ENCODE peak calls at places on chromosome 12, in seven cellular contexts. V is stimulated activated CD4-positive, alpha-beta T cell treated with anti-CD3 and anti-CD28 coated beads, Interleukin-12 subunit alpha, Interleukin-12 subunit beta, amount 100 ng/mL, for 4 hours; Q is heart left ventricle; P is NCI-H1105; Z is AG08396; J is cortex of kidney; Y is NCI-H1092. A is an unnamed sample.

GRCh38 chr12:51520576-51521325 is 70.3 kb upstream of the SCN8A start:
- DNase-seq in V (no peak), Q (no peak), P (no peak), Z (no peak), J (no peak), Y (no peak), A (no peak)

GRCh38 chr12:6369916-6370575 is 5.3 kb downstream of the SCNN1A start:
- DNase-seq in V (no peak), Q (peak; percentile 4), P (no peak), Z (no peak), J (no peak), Y (no peak), A (no peak)

GRCh38 chr12:55060470-55060869 is 40.7 kb downstream of the NEUROD4 start:
- DNase-seq in V (no peak), Q (no peak), P (no peak), Z (no peak), J (no peak), Y (no peak), A (no peak)

GRCh38 chr12:23585156-23585781 is 364.2 kb downstream of the SOX5 start:
- DNase-seq in V (no peak), Q (no peak), P (no peak), Z (no peak), J (no peak), Y (no peak), A (no peak)

GRCh38 chr12:1277905-1278304 is 286.9 kb downstream of the ERC1 start:
- DNase-seq in V (no peak), Q (no peak), P (no peak), Z (no peak), J (no peak), Y (no peak), A (no peak)

GRCh38 chr12:110117948-110118685 is 6.0 kb upstream of the IFT81 start:
- DNase-seq in V (no peak), Q (no peak), P (no peak), Z (no peak), J (no peak), Y (no peak), A (peak; percentile 12)

GRCh38 chr12:32049956-32050355 is 56.7 kb upstream of the BICD1 start:
- DNase-seq in V (no peak), Q (no peak), P (no peak), Z (no peak), J (no peak), Y (no peak), A (no peak)

GRCh38 chr12:115619061-115619460 is 658.4 kb downstream of the MED13L start:
- DNase-seq in V (no peak), Q (no peak), P (no peak), Z (no peak), J (no peak), Y (no peak), A (no peak)

GRCh38 chr12:96392397-96392796 is 7.8 kb downstream of the CDK17 start:
- DNase-seq in V (no peak), Q (no peak), P (no peak), Z (no peak), J (no peak), Y (no peak), A (no peak)

GRCh38 chr12:122022393-122023338 is 982 bp downstream of the BCL7A start:
- DNase-seq in V (peak; percentile 42), Q (no peak), P (peak; percentile 16), Z (peak; percentile 69), J (no peak), Y (no peak), A (no peak)

GRCh38 chr12:105092336-105092735 is 8.1 kb upstream of the ALDH1L2 start:
- DNase-seq in V (no peak), Q (no peak), P (no peak), Z (no peak), J (no peak), Y (no peak), A (peak; percentile 40)

GRCh38 chr12:12720637-12721250 is 3.6 kb downstream of the CDKN1B start:
- DNase-seq in V (no peak), Q (no peak), P (no peak), Z (no peak), J (no peak), Y (no peak), A (no peak)

GRCh38 chr12:50859621-50860020 is 16.9 kb downstream of the TMPRSS12 start:
- DNase-seq in V (no peak), Q (no peak), P (no peak), Z (no peak), J (no peak), Y (no peak), A (no peak)

GRCh38 chr12:85782711-85783110 is 53.5 kb downstream of the RASSF9 start:
- DNase-seq in V (no peak), Q (no peak), P (no peak), Z (no peak), J (no peak), Y (no peak), A (no peak)

GRCh38 chr12:121009744-121010143 is 6.5 kb downstream of the C12orf43 start:
- DNase-seq in V (no peak), Q (no peak), P (peak; percentile 16), Z (peak; percentile 46), J (no peak), Y (no peak), A (no peak)

GRCh38 chr12:50085615-50085928 is 430 bp downstream of the SMARCD1 start:
- DNase-seq in V (no peak), Q (no peak), P (no peak), Z (no peak), J (no peak), Y (no peak), A (no peak)

GRCh38 chr12:92779902-92780301 is 77.1 kb downstream of the PLEKHG7 start:
- DNase-seq in V (no peak), Q (no peak), P (no peak), Z (no peak), J (no peak), Y (no peak), A (no peak)

GRCh38 chr12:6607751-6608591 is 792 bp upstream of the CHD4 start:
- DNase-seq in V (peak; percentile 51), Q (peak; percentile 51), P (peak; percentile 95), Z (peak; percentile 41), J (no peak), Y (peak; percentile 69), A (peak; percentile 96)

GRCh38 chr12:124663206-124663605 is 95.8 kb upstream of the NCOR2 start:
- DNase-seq in V (no peak), Q (no peak), P (no peak), Z (no peak), J (no peak), Y (no peak), A (no peak)

GRCh38 chr12:69447892-69448291 is 22.3 kb upstream of the FRS2 start:
- DNase-seq in V (no peak), Q (no peak), P (no peak), Z (no peak), J (no peak), Y (no peak), A (no peak)

GRCh38 chr12:56220611-56221232 is 1.0 kb downstream of the RNF41 start:
- DNase-seq in V (no peak), Q (no peak), P (no peak), Z (peak; percentile 41), J (no peak), Y (no peak), A (no peak)

GRCh38 chr12:55730447-55730820 is 1.6 kb upstream of the CD63 start:
- DNase-seq in V (no peak), Q (no peak), P (no peak), Z (no peak), J (no peak), Y (no peak), A (no peak)

GRCh38 chr12:23944067-23944466 is 5.4 kb downstream of the SOX5 start:
- DNase-seq in V (no peak), Q (no peak), P (no peak), Z (no peak), J (no peak), Y (no peak), A (no peak)

GRCh38 chr12:102956738-102957338 is 636 bp upstream of the ASCL1 start:
- DNase-seq in V (no peak), Q (no peak), P (no peak), Z (no peak), J (no peak), Y (no peak), A (no peak)

GRCh38 chr12:57534250-57534649 is 11.6 kb downstream of the MBD6 start:
- DNase-seq in V (no peak), Q (no peak), P (no peak), Z (no peak), J (no peak), Y (no peak), A (no peak)

GRCh38 chr12:63098851-63099250 is 52.1 kb downstream of the AVPR1A start:
- DNase-seq in V (no peak), Q (no peak), P (no peak), Z (no peak), J (no peak), Y (peak; percentile 8), A (peak; percentile 8)

GRCh38 chr12:27666510-27666909 is 29.7 kb upstream of the REP15 start:
- DNase-seq in V (no peak), Q (no peak), P (no peak), Z (no peak), J (no peak), Y (no peak), A (no peak)

GRCh38 chr12:10965511-10965910 is 21.2 kb downstream of the TAS2R50 start:
- DNase-seq in V (no peak), Q (no peak), P (no peak), Z (no peak), J (no peak), Y (no peak), A (no peak)

GRCh38 chr12:49825360-49825970 is 2.7 kb downstream of the NCKAP5L start:
- DNase-seq in V (no peak), Q (peak; percentile 65), P (no peak), Z (peak; percentile 70), J (no peak), Y (no peak), A (no peak)

GRCh38 chr12:92968201-92968813 is 39.2 kb upstream of the EEA1 start:
- DNase-seq in V (no peak), Q (no peak), P (no peak), Z (no peak), J (no peak), Y (no peak), A (no peak)

GRCh38 chr12:79444089-79444488 is 246.7 kb downstream of the PAWR start:
- DNase-seq in V (no peak), Q (no peak), P (no peak), Z (no peak), J (no peak), Y (no peak), A (no peak)

GRCh38 chr12:117033382-117034045 is 65.7 kb downstream of the TESC start:
- DNase-seq in V (no peak), Q (peak; percentile 42), P (peak; percentile 83), Z (no peak), J (no peak), Y (no peak), A (peak; percentile 50)

GRCh38 chr12:69508091-69508490 is 37.9 kb downstream of the FRS2 start:
- DNase-seq in V (no peak), Q (no peak), P (no peak), Z (no peak), J (no peak), Y (no peak), A (no peak)

GRCh38 chr12:749871-750270 is 2.5 kb upstream of the WNK1 start:
- DNase-seq in V (no peak), Q (no peak), P (no peak), Z (no peak), J (no peak), Y (no peak), A (peak; percentile 37)